ENCODE peak calls at places on chromosomes 5 and 9, in ten cellular contexts. O is neuronal stem cell; U is upper lobe of right lung; W is posterior vena cava; R is H4; K is iPS-NIHi11; A is ACHN; N is stimulated activated CD8-positive, alpha-beta memory T cell treated with anti-CD3 and anti-CD28 coated beads, Interleukin-4, amount 100 ng/mL, for 48 hours; B is fibroblast of gingiva; G is AG10803. J is an unnamed sample.

GRCh38 chr9:132238992-132239391 is 77.1 kb downstream of the NTNG2 start:
- DNase-seq in O (no peak), R (no peak), W (no peak), G (no peak), K (no peak), N (no peak), U (peak; percentile 64), B (no peak), A (no peak), J (no peak)

GRCh38 chr9:13857521-13857920 is 456.4 kb downstream of the NFIB start:
- DNase-seq in B (peak; percentile 11), R (no peak), W (no peak), N (no peak), G (peak; percentile 14), U (no peak), O (no peak), A (no peak), K (no peak), J (no peak)

GRCh38 chr5:173762930-173763329 is 125.2 kb upstream of the CPEB4 start:
- DNase-seq in O (no peak), R (no peak), G (no peak), B (no peak), W (no peak), U (no peak), A (peak; percentile 84), N (no peak), K (no peak), J (no peak)

GRCh38 chr9:128552744-128553221 is 396 bp downstream of the SPTAN1 start:
- DNase-seq in A (peak; percentile 43), G (peak; percentile 20), B (peak; percentile 10), R (no peak), U (peak; percentile 85), K (peak; percentile 73), O (peak; percentile 53), W (peak; percentile 88), N (peak; percentile 68), J (peak; percentile 86)

GRCh38 chr5:120014535-120014934 is 385.2 kb downstream of the FAM170A start:
- DNase-seq in A (no peak), W (no peak), U (no peak), R (no peak), B (no peak), G (no peak), O (no peak), N (no peak), K (no peak), J (no peak)

GRCh38 chr5:134003064-134003956 is 1.5 kb downstream of the VDAC1 start:
- DNase-seq in W (peak; percentile 58), U (peak; percentile 55), A (no peak), O (no peak), B (no peak), K (no peak), N (peak; percentile 63), G (no peak), R (no peak), J (peak; percentile 71)

GRCh38 chr9:92444841-92445240 is 20.6 kb upstream of the OMD start:
- DNase-seq in W (no peak), G (no peak), O (no peak), R (no peak), B (no peak), K (no peak), A (no peak), U (no peak), N (no peak), J (no peak)

GRCh38 chr5:98927988-98928801 is 612 bp downstream of the CHD1 start:
- DNase-seq in U (peak; percentile 93), W (peak; percentile 89), G (peak; percentile 50), B (peak; percentile 66), R (peak; percentile 44), N (peak; percentile 64), A (peak; percentile 55), K (peak; percentile 73), O (peak; percentile 53), J (peak; percentile 82)

GRCh38 chr9:78023003-78023741 is 8.4 kb downstream of the GNAQ start:
- DNase-seq in W (no peak), N (no peak), B (peak; percentile 90), A (peak; percentile 94), K (no peak), O (no peak), G (peak; percentile 83), R (peak; percentile 34), U (no peak), J (no peak)

GRCh38 chr9:15239816-15240215 is 67.2 kb downstream of the TTC39B start:
- DNase-seq in W (no peak), R (no peak), U (no peak), G (peak; percentile 64), O (no peak), N (no peak), A (no peak), K (no peak), B (peak; percentile 70), J (no peak)

GRCh38 chr5:133859073-133859472 is 109.4 kb downstream of the C5orf15 start:
- DNase-seq in U (peak; percentile 16), W (peak; percentile 25), O (no peak), B (no peak), R (no peak), A (no peak), N (no peak), K (no peak), G (no peak), J (peak; percentile 37)

GRCh38 chr5:74947961-74948613 is 81.9 kb upstream of the FAM169A start:
- DNase-seq in B (no peak), O (no peak), K (no peak), N (no peak), R (no peak), U (no peak), G (no peak), W (no peak), A (peak; percentile 24), J (no peak)